ENCODE peak calls at places on chromosomes 1 and 21, in ten cellular contexts. D, T, V, R, K, J, U, B, M and W are unnamed samples.

GRCh38 chr1:217343907-217344306 is 287.0 kb downstream of the GPATCH2 start:
- DNase-seq in B (no peak), M (no peak), K (no peak), J (no peak), U (no peak), R (no peak), V (no peak), D (no peak), T (no peak), W (no peak)

GRCh38 chr1:179058343-179059184 is 23.3 kb upstream of the TOR3A start:
- DNase-seq in B (no peak), M (no peak), K (no peak), T (no peak), D (no peak), U (no peak), J (no peak), V (no peak), R (no peak), W (no peak)

GRCh38 chr1:65670518-65670917 is 122.2 kb upstream of the PDE4B start:
- DNase-seq in K (no peak), B (no peak), M (no peak), U (no peak), R (no peak), J (no peak), D (no peak), V (no peak), T (no peak), W (no peak)

GRCh38 chr21:33212159-33212851 is 17.4 kb upstream of the IFNAR2 start:
- DNase-seq in J (no peak), R (peak; percentile 77), K (no peak), M (no peak), U (no peak), T (no peak), V (no peak), B (no peak), D (no peak), W (no peak)

GRCh38 chr1:2072109-2072806 is 22.0 kb downstream of the PRKCZ start:
- DNase-seq in U (peak; percentile 79), J (no peak), R (no peak), K (no peak), B (no peak), M (no peak), V (no peak), D (no peak), T (no peak), W (no peak)

GRCh38 chr1:227895828-227896685 is 51.7 kb downstream of the WNT9A start:
- DNase-seq in T (peak; percentile 71), K (peak; percentile 68), V (no peak), R (no peak), M (no peak), U (peak; percentile 6), B (peak; percentile 46), J (peak; percentile 70), D (no peak), W (no peak)

GRCh38 chr1:39214998-39215873 is 10.7 kb downstream of the MACF1 start:
- DNase-seq in B (no peak), U (peak; percentile 42), K (no peak), R (no peak), J (no peak), M (no peak), T (peak; percentile 62), D (no peak), V (peak; percentile 61), W (no peak)

GRCh38 chr1:150566589-150567340 is 12.6 kb downstream of the MCL1 start:
- DNase-seq in V (no peak), B (peak; percentile 49), K (no peak), R (no peak), D (no peak), M (no peak), T (no peak), U (no peak), J (peak; percentile 63), W (no peak)

GRCh38 chr21:42040411-42041180 is 30.4 kb upstream of the ZBTB21 start:
- DNase-seq in B (no peak), U (no peak), D (no peak), J (peak; percentile 74), K (no peak), M (peak; percentile 47), T (peak; percentile 67), V (no peak), R (no peak), W (no peak)

GRCh38 chr1:32246888-32247273 is at the start of gene FAM167B:
- DNase-seq in T (no peak), U (peak; percentile 12), J (peak; percentile 77), V (no peak), R (no peak), D (no peak), K (no peak), B (peak; percentile 72), M (no peak), W (no peak)

GRCh38 chr1:11535761-11536572 is 57.0 kb downstream of the DISP3 start:
- DNase-seq in T (peak; percentile 6), U (no peak), D (no peak), B (no peak), J (no peak), R (no peak), K (no peak), M (no peak), V (peak; percentile 60), W (no peak)

GRCh38 chr21:42102946-42103345 is 31.8 kb downstream of the UMODL1 start:
- DNase-seq in K (no peak), M (no peak), B (no peak), D (no peak), T (no peak), J (no peak), R (no peak), V (no peak), U (no peak), W (no peak)

GRCh38 chr1:194268839-194269238 is 1082.4 kb upstream of the B3GALT2 start:
- DNase-seq in U (no peak), K (no peak), J (no peak), M (no peak), T (no peak), B (no peak), D (no peak), R (no peak), V (no peak), W (no peak)

DNA sequence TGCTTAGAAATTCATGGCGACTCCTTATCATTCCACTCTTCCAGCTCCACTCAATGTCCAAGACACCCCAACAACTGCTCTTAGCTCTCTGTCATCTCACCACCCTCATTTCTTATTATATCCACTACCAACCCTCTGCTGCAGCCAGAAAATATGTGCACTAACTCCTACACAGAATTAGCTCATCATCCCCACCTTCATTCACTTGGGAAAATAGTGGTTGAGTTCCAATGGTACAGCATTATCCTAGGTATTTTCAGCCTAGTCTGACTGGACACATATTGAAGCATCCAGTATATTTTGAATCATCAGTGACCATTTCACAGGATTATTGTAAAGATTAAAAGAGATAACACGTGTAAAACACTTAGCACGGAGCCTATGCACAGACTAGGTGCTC is 16.7 kb upstream of the VSIG8 start:
- DNase-seq in M (no peak), V (no peak), J (no peak), K (no peak), T (no peak), D (no peak), U (no peak), R (no peak), B (no peak), W (no peak)
- H3K4me1 ChIP-seq in M (no peaks in the 10 kb centered on the region), V (peaks cover 4% of the 10 kb centered on the region), J (no peaks in the 10 kb centered on the region), K (no peaks in the 10 kb centered on the region), T (no peaks in the 10 kb centered on the region), D (peaks cover 16% of the 10 kb centered on the region), U (peaks cover 26% of the 10 kb centered on the region), R (peaks cover 3% of the 10 kb centered on the region), B (peaks cover 16% of the 10 kb centered on the region), W (no peaks in the 10 kb centered on the region)

DNA sequence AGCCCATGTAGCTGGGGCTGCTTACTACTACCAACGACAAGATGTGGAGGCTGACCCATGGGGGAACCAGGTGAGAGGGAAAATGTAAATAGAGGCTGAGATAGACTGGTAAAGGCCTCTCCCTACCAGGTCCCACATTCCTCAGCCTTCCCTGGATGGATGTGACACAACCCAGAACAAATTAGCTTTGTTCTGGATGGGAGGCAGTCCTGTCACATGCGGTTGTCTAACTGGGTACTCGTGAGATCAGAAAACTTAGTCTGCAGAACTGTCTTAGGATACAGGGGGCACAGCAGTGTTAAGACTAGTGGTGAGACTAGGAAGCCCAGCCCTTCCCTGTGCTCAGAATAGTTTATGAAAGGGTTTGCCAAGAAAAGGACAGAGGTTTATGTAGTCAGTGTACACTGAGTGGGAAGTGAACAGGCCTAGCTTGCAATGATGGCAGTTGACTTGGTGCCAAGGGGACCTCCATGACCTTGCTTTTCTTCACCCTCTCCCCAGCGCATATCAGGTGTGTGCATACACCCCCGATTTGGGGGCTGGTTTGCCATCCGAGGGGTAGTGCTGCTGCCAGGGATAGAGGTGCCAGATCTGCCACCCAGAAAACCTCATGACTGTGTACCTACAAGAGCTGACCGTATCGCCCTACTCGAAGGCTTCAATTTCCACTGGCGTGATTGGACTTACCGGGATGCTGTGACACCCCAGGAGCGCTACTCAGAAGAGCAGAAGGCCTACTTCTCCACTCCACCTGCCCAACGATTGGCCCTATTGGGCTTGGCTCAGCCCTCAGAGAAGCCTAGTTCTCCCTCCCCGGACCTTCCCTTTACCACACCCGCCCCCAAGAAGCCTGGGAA is 8.4 kb downstream of the MMACHC start:
- DNase-seq in U (no peak), D (no peak), R (no peak), T (peak; percentile 77), V (peak; percentile 42), K (no peak), M (no peak), J (no peak), B (no peak), W (no peak)
- TF ChIP-seq POLR2AphosphoS5 in U (no peak), D (peak; percentile 35), R (no peak), T (peak; percentile 26), V (no peak), K (no peak), M (peak; percentile 68), J (peak; percentile 20), B (no peak), W (no peak)

GRCh38 chr1:221169447-221169889 is 290.2 kb downstream of the HLX start:
- DNase-seq in J (no peak), K (no peak), B (no peak), T (no peak), U (no peak), R (no peak), V (no peak), D (no peak), M (no peak), W (no peak)
- H3K4me1 ChIP-seq in J (peaks cover 8% of the 10 kb centered on the region), K (no peaks in the 10 kb centered on the region), B (no peaks in the 10 kb centered on the region), T (no peaks in the 10 kb centered on the region), U (no peaks in the 10 kb centered on the region), R (peaks cover 4% of the 10 kb centered on the region), V (no peaks in the 10 kb centered on the region), D (peaks cover 37% of the 10 kb centered on the region), M (no peaks in the 10 kb centered on the region), W (no peaks in the 10 kb centered on the region)

DNA sequence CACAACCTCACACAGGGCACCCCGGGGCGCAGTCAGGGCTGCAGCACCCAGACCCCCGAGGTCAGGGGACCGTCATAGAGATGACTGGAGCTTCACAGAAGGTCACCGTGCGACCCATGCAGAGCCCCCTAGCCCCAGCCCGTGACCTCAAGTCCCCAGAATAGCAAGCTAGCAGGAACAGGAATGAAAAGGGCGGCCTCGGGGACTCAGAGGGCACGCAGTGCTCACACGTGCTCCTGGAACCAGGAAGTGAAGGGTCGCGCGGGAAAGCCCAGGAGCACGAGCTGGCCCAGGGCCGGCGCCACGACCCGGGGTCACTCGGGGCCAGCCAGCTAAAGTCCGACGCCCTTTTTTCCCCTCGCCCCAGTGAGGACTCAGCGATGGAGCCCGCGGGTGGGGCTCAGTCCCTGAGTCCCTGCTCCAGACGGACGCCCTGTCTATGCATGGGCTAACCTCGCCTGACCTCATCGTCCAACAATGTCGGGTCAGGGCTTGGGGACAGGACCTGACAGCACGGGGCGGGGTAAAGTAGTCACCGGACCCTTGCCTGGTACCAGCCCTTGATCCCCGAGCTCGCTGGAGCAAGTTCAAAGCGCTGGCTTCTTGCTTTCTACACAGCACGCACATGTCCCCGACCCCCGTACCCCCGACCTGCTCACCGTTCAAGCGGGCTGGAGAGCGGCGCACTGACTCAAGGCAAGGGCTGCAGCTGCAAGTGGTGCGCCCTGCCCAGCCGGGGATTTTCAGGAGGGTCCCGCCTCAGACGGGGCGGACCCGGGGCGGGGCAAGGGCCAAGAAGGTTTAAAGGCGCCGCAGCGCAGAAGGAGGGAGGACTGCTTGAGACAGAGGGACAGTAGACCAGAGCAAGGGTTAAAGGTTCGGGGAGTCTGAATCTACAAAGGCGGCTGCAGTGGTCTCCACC is at the start of gene TAGLN2:
- DNase-seq in D (peak; percentile 93), B (peak; percentile 95), M (peak; percentile 67), T (peak; percentile 65), V (peak; percentile 86), J (peak; percentile 96), U (peak; percentile 95), R (peak; percentile 98), K (peak; percentile 93), W (peak; percentile 90)
- TF ChIP-seq POLR2AphosphoS5 in D (peak; percentile 98), B (peak; percentile 84), M (peak; percentile 85), T (no peak), V (peak; percentile 96), J (peak; percentile 97), U (peak; percentile 97), R (peak; percentile 97), K (peak; percentile 89), W (peak; percentile 95)